ENCODE peak calls at places on chromosomes 11 and 22, in five cellular contexts. One of them, this sample, is unnamed.

GRCh38 chr11:13135385-13136271 is 126.5 kb downstream of the RASSF10 start:
- DNase-seq in H7: no peak
- DNase-seq in left lung: no peak
- DNase-seq in body of pancreas: no peak
- DNase-seq in uterus: no peak
- DNase-seq in this sample: peak; percentile 21

GRCh38 chr22:42316988-42317387 is 46.5 kb upstream of the TCF20 start:
- DNase-seq in H7: no peak
- DNase-seq in left lung: no peak
- DNase-seq in body of pancreas: no peak
- DNase-seq in uterus: peak; percentile 75
- DNase-seq in this sample: no peak

GRCh38 chr11:121802542-121802941 is 313.5 kb downstream of the BLID start:
- DNase-seq in H7: peak; percentile 38
- DNase-seq in left lung: no peak
- DNase-seq in body of pancreas: no peak
- DNase-seq in uterus: no peak
- DNase-seq in this sample: no peak

GRCh38 chr11:19191530-19192169 is 10.1 kb downstream of the CSRP3 start:
- DNase-seq in H7: no peak
- DNase-seq in left lung: no peak
- DNase-seq in body of pancreas: peak; percentile 48
- DNase-seq in uterus: no peak
- DNase-seq in this sample: no peak

GRCh38 chr11:122077459-122077858 is 38.6 kb downstream of the BLID start:
- DNase-seq in H7: no peak
- DNase-seq in left lung: no peak
- DNase-seq in body of pancreas: no peak
- DNase-seq in uterus: no peak
- DNase-seq in this sample: no peak

GRCh38 chr11:12013771-12014170 is 5.3 kb upstream of the DKK3 start:
- DNase-seq in H7: no peak
- DNase-seq in left lung: no peak
- DNase-seq in body of pancreas: no peak
- DNase-seq in uterus: no peak
- DNase-seq in this sample: no peak

GRCh38 chr11:122309262-122309925 is 193.4 kb upstream of the BLID start:
- DNase-seq in H7: no peak
- DNase-seq in left lung: no peak
- DNase-seq in body of pancreas: no peak
- DNase-seq in uterus: no peak
- DNase-seq in this sample: no peak

GRCh38 chr11:65555693-65556231 is 2.4 kb downstream of the LTBP3 start:
- DNase-seq in H7: no peak
- DNase-seq in left lung: no peak
- DNase-seq in body of pancreas: peak; percentile 43
- DNase-seq in uterus: no peak
- DNase-seq in this sample: no peak

GRCh38 chr11:2916114-2916891 is 12.9 kb downstream of the PHLDA2 start:
- DNase-seq in H7: peak; percentile 70
- DNase-seq in left lung: no peak
- DNase-seq in body of pancreas: no peak
- DNase-seq in uterus: no peak
- DNase-seq in this sample: no peak

GRCh38 chr22:39873963-39874362 is 19.6 kb downstream of the ENTHD1 start:
- DNase-seq in H7: no peak
- DNase-seq in left lung: no peak
- DNase-seq in body of pancreas: no peak
- DNase-seq in uterus: no peak
- DNase-seq in this sample: no peak

GRCh38 chr11:5701184-5701583 is 11.6 kb downstream of the TRIM22 start:
- DNase-seq in H7: no peak
- DNase-seq in left lung: no peak
- DNase-seq in body of pancreas: no peak
- DNase-seq in uterus: no peak
- DNase-seq in this sample: no peak

GRCh38 chr11:12287374-12288211 is 89.8 kb upstream of the PARVA start:
- DNase-seq in H7: peak; percentile 85
- DNase-seq in left lung: peak; percentile 59
- DNase-seq in body of pancreas: peak; percentile 52
- DNase-seq in uterus: peak; percentile 73
- DNase-seq in this sample: peak; percentile 91

GRCh38 chr22:29314537-29315285 is 786 bp downstream of the RASL10A start:
- DNase-seq in H7: peak; percentile 87
- DNase-seq in left lung: no peak
- DNase-seq in body of pancreas: no peak
- DNase-seq in uterus: no peak
- DNase-seq in this sample: no peak

GRCh38 chr11:62573006-62573591 is 592 bp downstream of the EEF1G start:
- DNase-seq in H7: peak; percentile 32
- DNase-seq in left lung: no peak
- DNase-seq in body of pancreas: peak; percentile 9
- DNase-seq in uterus: no peak
- DNase-seq in this sample: no peak

GRCh38 chr11:15839061-15839460 is 517.3 kb downstream of the SOX6 start:
- DNase-seq in H7: no peak
- DNase-seq in left lung: no peak
- DNase-seq in body of pancreas: no peak
- DNase-seq in uterus: no peak
- DNase-seq in this sample: peak; percentile 80

GRCh38 chr11:112541140-112541901 is 280.7 kb upstream of the PLET1 start:
- DNase-seq in H7: no peak
- DNase-seq in left lung: no peak
- DNase-seq in body of pancreas: no peak
- DNase-seq in uterus: no peak
- DNase-seq in this sample: no peak

GRCh38 chr11:47980907-47981621 is 705 bp downstream of the PTPRJ start:
- DNase-seq in H7: peak; percentile 88
- DNase-seq in left lung: no peak
- DNase-seq in body of pancreas: peak; percentile 59
- DNase-seq in uterus: peak; percentile 35
- DNase-seq in this sample: no peak

GRCh38 chr11:65445604-65446445 is 23.2 kb downstream of the NEAT1 start:
- DNase-seq in H7: no peak
- DNase-seq in left lung: peak; percentile 52
- DNase-seq in body of pancreas: peak; percentile 25
- DNase-seq in uterus: peak; percentile 36
- DNase-seq in this sample: no peak

GRCh38 chr22:26631282-26631681 is 9.5 kb downstream of the CRYBA4 start:
- DNase-seq in H7: no peak
- DNase-seq in left lung: no peak
- DNase-seq in body of pancreas: no peak
- DNase-seq in uterus: no peak
- DNase-seq in this sample: no peak

GRCh38 chr11:116851631-116852030 is 14.2 kb upstream of the APOA1 start:
- DNase-seq in H7: no peak
- DNase-seq in left lung: no peak
- DNase-seq in body of pancreas: no peak
- DNase-seq in uterus: no peak
- DNase-seq in this sample: no peak

GRCh38 chr11:128687321-128687720 is 6.6 kb upstream of the FLI1 start:
- DNase-seq in H7: peak; percentile 89
- DNase-seq in left lung: peak; percentile 69
- DNase-seq in body of pancreas: peak; percentile 41
- DNase-seq in uterus: no peak
- DNase-seq in this sample: no peak

GRCh38 chr22:17831527-17832251 is 57.4 kb upstream of the BID start:
- DNase-seq in H7: no peak
- DNase-seq in left lung: no peak
- DNase-seq in body of pancreas: peak; percentile 21
- DNase-seq in uterus: peak; percentile 76
- DNase-seq in this sample: no peak

GRCh38 chr11:127411283-127411682 is 410.7 kb upstream of the KIRREL3 start:
- DNase-seq in H7: no peak
- DNase-seq in left lung: no peak
- DNase-seq in body of pancreas: no peak
- DNase-seq in uterus: no peak
- DNase-seq in this sample: no peak
- H3K4me3 ChIP-seq in H7: no peak overlapping the region
- H3K4me3 ChIP-seq in left lung: no peak overlapping the region
- H3K4me3 ChIP-seq in body of pancreas: no peak overlapping the region
- H3K4me3 ChIP-seq in uterus: no peak overlapping the region
- H3K4me3 ChIP-seq in this sample: no peak overlapping the region

GRCh38 chr11:45209480-45209879 is 63.0 kb downstream of the PRDM11 start:
- DNase-seq in H7: peak; percentile 67
- DNase-seq in left lung: no peak
- DNase-seq in body of pancreas: no peak
- DNase-seq in uterus: no peak
- DNase-seq in this sample: no peak
- H3K4me3 ChIP-seq in H7: no peak overlapping the region
- H3K4me3 ChIP-seq in left lung: no peak overlapping the region
- H3K4me3 ChIP-seq in body of pancreas: no peak overlapping the region
- H3K4me3 ChIP-seq in uterus: peak overlapping the region; percentile 15
- H3K4me3 ChIP-seq in this sample: peak overlapping the region; percentile 29

DNA sequence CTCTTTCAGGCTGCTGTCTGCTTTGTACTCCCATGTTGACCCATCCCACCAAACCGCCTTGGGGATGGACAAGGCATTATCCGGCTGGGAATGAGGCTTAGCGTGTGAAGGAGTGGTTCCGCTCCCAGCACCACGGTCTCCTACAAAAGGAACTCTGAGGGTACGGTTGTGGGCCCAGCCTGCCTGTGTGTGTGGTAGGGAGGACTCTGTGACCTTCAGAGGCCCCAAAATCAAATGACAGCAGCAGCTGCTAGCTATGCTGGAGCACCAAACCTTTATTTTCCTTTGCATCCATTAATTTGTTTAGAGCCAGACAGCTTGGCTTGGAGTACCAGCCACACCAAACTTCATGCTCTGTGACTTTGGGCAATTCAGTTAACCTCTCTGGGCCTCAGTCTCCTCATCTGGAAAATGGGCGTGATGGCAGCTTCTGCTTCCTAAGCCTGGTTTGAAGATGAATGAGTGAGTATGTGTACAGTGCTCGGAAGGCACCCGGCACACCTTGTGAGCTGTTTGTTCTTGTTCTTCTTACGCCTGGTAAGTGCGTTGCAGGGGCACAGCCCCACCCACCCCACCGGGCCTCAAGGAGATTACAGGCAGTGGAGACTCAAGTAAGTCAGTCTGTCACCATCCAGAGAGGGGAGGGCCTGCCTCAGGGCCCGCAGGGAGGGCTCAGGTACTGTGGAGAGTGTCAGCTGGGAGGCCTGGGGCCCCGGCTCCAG is 25.3 kb downstream of the MB start:
- DNase-seq in H7: no peak
- DNase-seq in left lung: no peak
- DNase-seq in body of pancreas: no peak
- DNase-seq in uterus: no peak
- DNase-seq in this sample: no peak
- H3K4me3 ChIP-seq in H7: no peak overlapping the region
- H3K4me3 ChIP-seq in left lung: no peak overlapping the region
- H3K4me3 ChIP-seq in body of pancreas: no peak overlapping the region
- H3K4me3 ChIP-seq in uterus: no peak overlapping the region
- H3K4me3 ChIP-seq in this sample: no peak overlapping the region

DNA sequence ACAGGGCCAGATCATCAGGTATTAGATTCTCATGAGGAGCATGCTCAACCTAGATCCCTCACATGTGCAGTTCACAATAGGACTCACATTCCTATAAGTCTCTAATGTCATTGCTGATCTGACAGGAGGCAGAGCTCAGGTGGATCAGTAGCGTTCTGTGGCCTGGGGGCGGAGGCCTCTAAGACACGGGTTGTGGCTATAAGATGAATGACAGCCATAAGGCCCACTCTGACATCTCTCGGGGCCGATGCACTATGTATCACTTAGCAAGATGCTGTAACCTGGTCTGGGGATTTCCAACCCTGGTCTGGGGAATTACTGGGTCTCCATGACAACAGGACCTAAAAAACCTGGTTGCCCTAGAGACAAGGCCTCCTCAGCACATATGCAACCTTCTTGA is 932.7 kb downstream of the TBC1D22A start:
- DNase-seq in H7: no peak
- DNase-seq in left lung: no peak
- DNase-seq in body of pancreas: no peak
- DNase-seq in uterus: no peak
- DNase-seq in this sample: peak; percentile 80
- H3K4me3 ChIP-seq in H7: no peak overlapping the region
- H3K4me3 ChIP-seq in left lung: no peak overlapping the region
- H3K4me3 ChIP-seq in body of pancreas: no peak overlapping the region
- H3K4me3 ChIP-seq in uterus: no peak overlapping the region
- H3K4me3 ChIP-seq in this sample: no peak overlapping the region

DNA sequence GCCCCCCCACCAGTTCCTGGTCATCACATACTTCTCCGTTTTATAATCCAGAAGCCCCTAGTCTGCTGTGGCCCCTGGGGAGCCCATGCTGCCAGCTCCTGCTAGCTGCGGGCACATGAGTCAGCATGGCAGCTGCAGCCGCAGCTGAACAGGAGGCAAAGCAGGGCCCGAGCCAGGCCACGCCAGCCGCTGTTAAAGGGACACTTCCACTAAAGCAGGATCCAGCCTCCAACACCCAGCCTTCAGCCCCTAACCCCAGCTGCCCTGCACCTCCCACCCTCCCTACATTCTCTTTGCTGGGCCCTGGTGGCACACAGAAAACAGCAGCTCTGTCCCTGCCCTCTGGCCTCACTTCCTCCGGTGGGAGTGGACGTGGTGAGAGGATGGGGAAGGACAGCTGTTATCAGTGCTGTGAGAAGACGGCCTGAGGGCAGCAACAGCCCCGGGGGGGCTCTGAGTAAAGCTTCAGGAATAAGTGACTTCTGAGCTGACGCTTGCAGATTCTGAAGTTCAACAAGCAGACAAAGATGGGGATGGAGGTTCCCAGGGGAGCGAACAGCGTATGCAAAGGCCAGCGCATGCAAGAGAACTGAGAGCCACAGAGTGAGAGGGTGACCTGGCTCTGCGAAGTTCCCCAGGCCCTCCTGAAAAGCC is 688 bp upstream of the LRRC74B start:
- DNase-seq in H7: no peak
- DNase-seq in left lung: no peak
- DNase-seq in body of pancreas: peak; percentile 17
- DNase-seq in uterus: no peak
- DNase-seq in this sample: no peak
- H3K4me3 ChIP-seq in H7: peak overlapping the region; percentile 58
- H3K4me3 ChIP-seq in left lung: peak overlapping the region; percentile 31
- H3K4me3 ChIP-seq in body of pancreas: no peak overlapping the region
- H3K4me3 ChIP-seq in uterus: peak overlapping the region; percentile 35
- H3K4me3 ChIP-seq in this sample: peak overlapping the region; percentile 54

GRCh38 chr22:23384451-23384850 is 195.6 kb downstream of the IGLL1 start:
- DNase-seq in H7: peak; percentile 55
- DNase-seq in left lung: peak; percentile 33
- DNase-seq in body of pancreas: no peak
- DNase-seq in uterus: no peak
- DNase-seq in this sample: no peak
- H3K4me3 ChIP-seq in H7: no peak overlapping the region
- H3K4me3 ChIP-seq in left lung: no peak overlapping the region
- H3K4me3 ChIP-seq in body of pancreas: no peak overlapping the region
- H3K4me3 ChIP-seq in uterus: no peak overlapping the region
- H3K4me3 ChIP-seq in this sample: no peak overlapping the region

GRCh38 chr11:44072757-44073658 is 6.9 kb downstream of the ACCS start:
- DNase-seq in H7: peak; percentile 19
- DNase-seq in left lung: no peak
- DNase-seq in body of pancreas: no peak
- DNase-seq in uterus: no peak
- DNase-seq in this sample: no peak
- H3K4me3 ChIP-seq in H7: no peak overlapping the region
- H3K4me3 ChIP-seq in left lung: no peak overlapping the region
- H3K4me3 ChIP-seq in body of pancreas: no peak overlapping the region
- H3K4me3 ChIP-seq in uterus: no peak overlapping the region
- H3K4me3 ChIP-seq in this sample: no peak overlapping the region

This sample was measured in esophagus muscularis mucosa.